ENCODE peak calls at places on chromosomes 12 and 14, in seven cellular contexts. U is suprapubic skin, D is HepG2, M is HCT116, Z is SK-N-SH, L is K562, B is GM12878. Y is an unnamed sample.

GRCh38 chr12:13950502-13950901 is 30.9 kb downstream of the GRIN2B start:
- DNase-seq in D (peak), B (no peak), Z (no peak), L (no peak), U (no peak), M (peak), Y (no peak)

GRCh38 chr14:69615471-69616407 is 4.3 kb downstream of the SUSD6 start:
- DNase-seq in D (no peak), U (no peak), M (no peak), Z (no peak), L (no peak), B (peak), Y (peak)

GRCh38 chr12:26113194-26113654 is 11.6 kb downstream of the BHLHE41 start:
- DNase-seq in L (no peak), U (no peak), M (no peak), Z (no peak), D (no peak), B (no peak), Y (no peak)

GRCh38 chr12:23950775-23951391 is 1.4 kb upstream of the SOX5 start:
- DNase-seq in D (peak), U (no peak), L (no peak), Z (peak), B (no peak), M (no peak), Y (no peak)

GRCh38 chr14:78291958-78292357 is 121.8 kb downstream of the NRXN3 start:
- DNase-seq in D (no peak), L (no peak), U (no peak), Z (no peak), B (peak), M (no peak), Y (no peak)

GRCh38 chr12:96981053-96981452 is 74.0 kb downstream of the NEDD1 start:
- DNase-seq in B (no peak), D (no peak), M (no peak), L (no peak), Z (no peak), U (no peak), Y (no peak)

GRCh38 chr12:78036889-78037288 is 206.2 kb downstream of the NAV3 start:
- DNase-seq in B (no peak), D (no peak), L (no peak), Z (no peak), U (no peak), M (no peak), Y (no peak)

GRCh38 chr12:63917864-63918742 is 73.6 kb downstream of the SRGAP1 start:
- DNase-seq in L (no peak), D (peak), U (no peak), M (peak), Z (no peak), B (peak), Y (no peak)

GRCh38 chr12:25518512-25518911 is 34.6 kb downstream of the LMNTD1 start:
- DNase-seq in B (peak), Z (no peak), M (no peak), U (no peak), L (no peak), D (no peak), Y (no peak)

GRCh38 chr14:26775765-26776577 is 178.1 kb upstream of the NOVA1 start:
- DNase-seq in B (no peak), D (no peak), U (no peak), L (no peak), Z (no peak), M (no peak), Y (no peak)

GRCh38 chr12:111221296-111222026 is 147.4 kb downstream of the PHETA1 start:
- DNase-seq in B (no peak), Z (no peak), U (no peak), L (no peak), D (no peak), M (no peak), Y (no peak)

GRCh38 chr14:25111061-25111601 is 61.2 kb upstream of the STXBP6 start:
- DNase-seq in U (no peak), B (no peak), Z (no peak), L (no peak), M (no peak), D (peak), Y (no peak)
- TF ChIP-seq POLR2AphosphoS5 in U (peak), B (no peak), Z (no peak), L (no peak), M (no peak), D (no peak), Y (no peak)

GRCh38 chr12:113164014-113164413 is 14.5 kb downstream of the CFAP73 start:
- DNase-seq in U (no peak), Z (no peak), L (no peak), B (no peak), D (no peak), M (no peak), Y (no peak)

GRCh38 chr12:113159937-113160336 is 10.4 kb downstream of the CFAP73 start:
- DNase-seq in L (no peak), D (no peak), Z (no peak), B (no peak), M (no peak), U (no peak), Y (no peak)

GRCh38 chr12:113163030-113163360 is 13.5 kb downstream of the CFAP73 start:
- DNase-seq in U (no peak), M (no peak), Z (no peak), D (no peak), L (no peak), B (no peak), Y (no peak)

GRCh38 chr12:113162102-113163029 is 12.8 kb downstream of the CFAP73 start:
- DNase-seq in D (no peak), Z (peak), B (no peak), U (no peak), M (no peak), L (no peak), Y (no peak)

GRCh38 chr12:113161415-113162016 is 12.0 kb downstream of the CFAP73 start:
- DNase-seq in D (no peak), Z (peak), U (no peak), M (peak), L (peak), B (no peak), Y (no peak)
- TF ChIP-seq POLR2AphosphoS5 in D (no peak), Z (no peak), U (no peak), M (no peak), L (no peak), B (no peak), Y (no peak)

DNA sequence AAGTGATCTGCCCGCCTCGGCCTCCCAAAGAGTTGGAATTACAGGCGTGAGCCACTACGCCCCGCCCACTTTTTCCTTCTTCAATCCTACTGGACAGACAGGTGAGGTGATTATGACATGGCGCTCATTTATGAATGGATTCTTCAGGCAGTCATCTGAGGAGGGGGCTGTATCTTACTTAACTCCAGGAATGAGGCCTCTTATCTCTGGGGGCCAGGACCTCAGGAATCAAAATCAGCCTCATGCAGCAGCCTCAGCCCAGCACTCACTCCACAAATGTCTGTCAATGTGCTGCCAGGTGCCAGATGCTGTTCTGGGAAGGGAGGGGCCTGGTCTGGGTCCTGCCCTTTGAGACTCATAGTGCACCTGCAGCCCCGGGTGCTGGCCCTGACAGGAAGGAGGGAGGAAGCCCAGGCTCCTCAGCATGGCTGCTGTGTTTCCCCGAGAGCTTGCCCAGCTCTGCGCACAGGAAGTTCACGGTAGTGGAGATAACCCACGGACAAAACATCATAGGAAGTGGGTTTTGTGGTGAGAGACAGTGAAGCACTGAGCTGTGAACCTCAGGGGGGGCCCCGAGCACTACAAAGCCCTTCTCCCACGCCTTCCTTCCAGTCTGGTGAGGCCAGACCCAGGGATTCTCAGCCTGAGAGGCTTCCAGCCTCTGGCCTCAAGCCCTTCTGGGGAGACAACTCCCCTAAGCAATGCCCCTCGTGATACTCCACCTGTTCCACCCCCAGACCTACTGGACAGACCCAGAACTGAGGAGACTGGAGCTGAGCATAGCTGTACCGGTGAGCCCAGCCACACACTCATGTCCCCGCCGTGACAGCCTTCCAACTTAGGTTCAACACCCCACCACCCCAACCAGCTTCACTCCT is 22.3 kb downstream of the GALNT6 start:
- DNase-seq in L (peak), U (no peak), D (no peak), M (no peak), B (peak), Z (no peak), Y (no peak)
- TF ChIP-seq POLR2AphosphoS5 in L (peak), U (no peak), D (no peak), M (no peak), B (peak), Z (no peak), Y (no peak)

DNA sequence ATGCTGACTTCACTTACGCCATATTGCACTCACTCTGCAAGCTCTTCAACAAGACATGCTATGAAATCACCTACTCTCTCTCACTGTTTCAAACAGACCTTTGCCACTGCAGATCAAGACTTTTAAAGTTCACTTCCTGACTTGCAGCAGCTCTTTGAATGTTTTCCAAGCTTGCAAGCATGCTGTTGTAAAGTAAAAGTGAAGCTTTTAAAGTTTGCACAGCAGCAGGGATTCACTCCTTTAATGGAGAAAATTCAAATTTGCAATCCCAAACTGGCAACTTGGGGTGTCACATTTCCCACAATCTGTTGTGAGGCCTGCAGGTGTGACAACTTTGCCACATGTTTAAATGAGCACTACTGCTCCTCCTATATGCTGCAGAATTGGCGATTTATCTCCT is 270.9 kb downstream of the ALX1 start:
- DNase-seq in U (no peak), D (no peak), Z (no peak), M (no peak), B (no peak), L (no peak), Y (no peak)
- TF ChIP-seq POLR2AphosphoS5 in U (no peak), D (no peak), Z (no peak), M (no peak), B (no peak), L (no peak), Y (no peak)

GRCh38 chr14:101286271-101287018 is 274.9 kb upstream of the DIO3 start:
- DNase-seq in M (no peak), B (no peak), Z (no peak), U (no peak), L (no peak), D (peak), Y (peak)

GRCh38 chr14:101289911-101290310 is 271.4 kb upstream of the DIO3 start:
- DNase-seq in U (no peak), L (no peak), B (no peak), D (no peak), M (no peak), Z (no peak), Y (no peak)

GRCh38 chr14:101289230-101289690 is 272.0 kb upstream of the DIO3 start:
- DNase-seq in U (no peak), D (peak), M (no peak), Z (no peak), B (no peak), L (no peak), Y (no peak)

GRCh38 chr14:101290681-101291080 is 270.6 kb upstream of the DIO3 start:
- DNase-seq in U (no peak), Z (no peak), L (no peak), M (no peak), B (no peak), D (no peak), Y (no peak)

DNA sequence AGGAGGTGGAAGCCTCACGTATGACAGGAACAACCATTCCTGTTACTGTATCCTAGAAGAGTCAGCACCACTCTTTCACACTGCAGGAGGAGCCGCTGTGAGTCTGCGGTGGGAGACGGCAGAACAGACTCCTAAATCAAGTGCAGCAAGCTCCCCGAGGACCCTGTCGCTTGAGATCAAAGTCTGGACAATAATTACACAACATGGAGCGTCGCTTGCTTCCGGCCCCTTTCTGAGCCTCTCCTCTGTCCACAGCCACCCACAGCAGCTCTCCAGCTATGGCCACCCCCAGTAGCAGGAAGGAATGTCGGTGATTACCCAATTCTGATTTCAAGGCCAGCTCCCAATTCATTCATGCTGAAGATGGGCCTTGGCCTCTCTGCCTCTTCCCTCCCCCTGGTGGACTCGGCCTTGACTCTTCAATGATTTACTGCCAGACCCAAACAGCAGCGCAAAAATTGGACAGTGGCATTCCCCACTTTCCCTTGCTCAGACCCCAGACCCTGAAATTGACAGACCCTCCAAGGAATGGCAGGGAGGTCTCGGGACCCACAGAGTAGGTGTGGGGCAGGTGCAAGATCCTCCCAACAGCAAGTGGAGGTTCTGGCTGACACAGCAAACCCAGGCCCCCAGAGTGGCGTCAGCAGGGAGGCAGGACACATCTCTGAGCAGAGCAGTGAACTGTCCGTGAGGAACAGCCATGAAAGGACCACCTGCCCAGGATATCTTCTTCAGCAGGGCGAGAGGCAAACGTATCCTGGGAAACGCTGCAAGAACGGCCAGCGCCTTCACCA is 272.7 kb upstream of the DIO3 start:
- DNase-seq in Z (no peak), U (no peak), D (peak), L (no peak), B (no peak), M (no peak), Y (no peak)
- TF ChIP-seq POLR2AphosphoS5 in Z (no peak), U (no peak), D (peak), L (no peak), B (no peak), M (no peak), Y (no peak)

Y was measured in upper lobe of left lung.